ENCODE peak calls at places on chromosomes 2 and 18, in four cellular contexts. One of them, this sample, is unnamed. For H3K4me1 and H3K27me3, the result is how much of the 10 kb centered on the place peaks cover.

GRCh38 chr2:235312571-235312970 is 181.3 kb upstream of the AGAP1 start:
- DNase-seq in K562: no peak
- DNase-seq in CD8-positive, alpha-beta T cell: no peak
- DNase-seq in GM23248: no peak
- DNase-seq in this sample: no peak

GRCh38 chr2:120013569-120014223 is 819 bp downstream of the EPB41L5 start:
- DNase-seq in GM23248: peak
- DNase-seq in K562: peak
- DNase-seq in CD8-positive, alpha-beta T cell: no peak
- DNase-seq in this sample: peak

GRCh38 chr2:174334781-174335604 is at the start of gene SP9:
- DNase-seq in K562: peak
- DNase-seq in CD8-positive, alpha-beta T cell: no peak
- DNase-seq in GM23248: peak
- DNase-seq in this sample: no peak

GRCh38 chr2:170892391-170892951 is 36.6 kb upstream of the GORASP2 start:
- DNase-seq in K562: no peak
- DNase-seq in GM23248: no peak
- DNase-seq in CD8-positive, alpha-beta T cell: no peak
- DNase-seq in this sample: no peak

GRCh38 chr2:56286936-56287335 is 103.1 kb downstream of the CCDC85A start:
- DNase-seq in CD8-positive, alpha-beta T cell: no peak
- DNase-seq in GM23248: no peak
- DNase-seq in K562: no peak
- DNase-seq in this sample: no peak

GRCh38 chr2:198322275-198322674 is 517.9 kb downstream of the PLCL1 start:
- DNase-seq in K562: peak
- DNase-seq in CD8-positive, alpha-beta T cell: no peak
- DNase-seq in GM23248: no peak
- DNase-seq in this sample: peak

GRCh38 chr18:76351961-76352581 is 143.0 kb downstream of the ZNF516 start:
- DNase-seq in K562: no peak
- DNase-seq in CD8-positive, alpha-beta T cell: no peak
- DNase-seq in GM23248: peak
- DNase-seq in this sample: no peak

GRCh38 chr2:197092431-197092830 is 165.9 kb upstream of the PGAP1 start:
- DNase-seq in GM23248: peak
- DNase-seq in CD8-positive, alpha-beta T cell: no peak
- DNase-seq in K562: no peak
- DNase-seq in this sample: no peak

GRCh38 chr2:42098571-42099430 is 51.0 kb downstream of the PKDCC start:
- DNase-seq in CD8-positive, alpha-beta T cell: peak
- DNase-seq in K562: no peak
- DNase-seq in GM23248: peak
- DNase-seq in this sample: no peak

GRCh38 chr2:43057026-43057741 is 169.2 kb downstream of the ZFP36L2 start:
- DNase-seq in CD8-positive, alpha-beta T cell: no peak
- DNase-seq in GM23248: no peak
- DNase-seq in K562: no peak
- DNase-seq in this sample: no peak

GRCh38 chr2:120401275-120402069 is 55.5 kb downstream of the INHBB start:
- DNase-seq in GM23248: no peak
- DNase-seq in K562: no peak
- DNase-seq in CD8-positive, alpha-beta T cell: no peak
- DNase-seq in this sample: no peak

GRCh38 chr2:176002684-176003225 is 688 bp upstream of the LNPK start:
- DNase-seq in K562: peak
- DNase-seq in CD8-positive, alpha-beta T cell: no peak
- DNase-seq in GM23248: peak
- DNase-seq in this sample: no peak

GRCh38 chr2:88400398-88400797 is 52.1 kb downstream of the FOXI3 start:
- DNase-seq in GM23248: no peak
- DNase-seq in K562: no peak
- DNase-seq in CD8-positive, alpha-beta T cell: no peak
- DNase-seq in this sample: no peak

GRCh38 chr2:176281267-176281666 is 12.0 kb downstream of the MTX2 start:
- DNase-seq in K562: no peak
- DNase-seq in CD8-positive, alpha-beta T cell: no peak
- DNase-seq in GM23248: peak
- DNase-seq in this sample: no peak

GRCh38 chr2:236174608-236175001 is 6.4 kb upstream of the GBX2 start:
- DNase-seq in CD8-positive, alpha-beta T cell: no peak
- DNase-seq in GM23248: no peak
- DNase-seq in K562: no peak
- DNase-seq in this sample: no peak

GRCh38 chr18:58691256-58691655 is 20.0 kb downstream of the MALT1 start:
- DNase-seq in CD8-positive, alpha-beta T cell: no peak
- DNase-seq in K562: no peak
- DNase-seq in GM23248: no peak
- DNase-seq in this sample: no peak

GRCh38 chr2:28583899-28584553 is 88.2 kb downstream of the PLB1 start:
- DNase-seq in K562: peak
- DNase-seq in GM23248: peak
- DNase-seq in CD8-positive, alpha-beta T cell: peak
- DNase-seq in this sample: no peak

GRCh38 chr2:216681683-216682082 is 13.7 kb downstream of the IGFBP5 start:
- DNase-seq in GM23248: no peak
- DNase-seq in K562: peak
- DNase-seq in CD8-positive, alpha-beta T cell: no peak
- DNase-seq in this sample: no peak

GRCh38 chr18:52200891-52201663 is 138.9 kb upstream of the DCC start:
- DNase-seq in GM23248: no peak
- DNase-seq in K562: no peak
- DNase-seq in CD8-positive, alpha-beta T cell: no peak
- DNase-seq in this sample: no peak

GRCh38 chr2:200380833-200381542 is 74.5 kb downstream of the SPATS2L start:
- DNase-seq in GM23248: peak
- DNase-seq in CD8-positive, alpha-beta T cell: no peak
- DNase-seq in K562: peak
- DNase-seq in this sample: peak

GRCh38 chr2:112520234-112520783 is 22.0 kb upstream of the POLR1B start:
- DNase-seq in K562: peak
- DNase-seq in GM23248: no peak
- DNase-seq in CD8-positive, alpha-beta T cell: no peak
- DNase-seq in this sample: no peak

GRCh38 chr18:43485565-43485964 is 208.3 kb upstream of the SYT4 start:
- DNase-seq in K562: no peak
- DNase-seq in GM23248: peak
- DNase-seq in CD8-positive, alpha-beta T cell: no peak
- DNase-seq in this sample: no peak

GRCh38 chr2:23699526-23699925 is 227.4 kb downstream of the ATAD2B start:
- DNase-seq in GM23248: no peak
- DNase-seq in CD8-positive, alpha-beta T cell: no peak
- DNase-seq in K562: no peak
- DNase-seq in this sample: no peak

GRCh38 chr18:62384610-62385097 is 59.5 kb downstream of the TNFRSF11A start:
- DNase-seq in GM23248: no peak
- DNase-seq in CD8-positive, alpha-beta T cell: no peak
- DNase-seq in K562: no peak
- DNase-seq in this sample: no peak

GRCh38 chr2:231482806-231483391 is 18.6 kb upstream of the NCL start:
- DNase-seq in GM23248: peak
- DNase-seq in K562: peak
- DNase-seq in CD8-positive, alpha-beta T cell: peak
- DNase-seq in this sample: peak

GRCh38 chr2:205994344-205994743 is 91.6 kb downstream of the INO80D start:
- DNase-seq in GM23248: no peak
- DNase-seq in K562: no peak
- DNase-seq in CD8-positive, alpha-beta T cell: no peak
- DNase-seq in this sample: no peak

GRCh38 chr2:205996156-205996555 is 89.8 kb downstream of the INO80D start:
- DNase-seq in GM23248: no peak
- DNase-seq in K562: no peak
- DNase-seq in CD8-positive, alpha-beta T cell: no peak
- DNase-seq in this sample: no peak

GRCh38 chr2:205998601-205999000 is 87.4 kb downstream of the INO80D start:
- DNase-seq in K562: no peak
- DNase-seq in CD8-positive, alpha-beta T cell: no peak
- DNase-seq in GM23248: no peak
- DNase-seq in this sample: no peak

GRCh38 chr2:205990104-205990503 is 95.9 kb downstream of the INO80D start:
- DNase-seq in GM23248: no peak
- DNase-seq in CD8-positive, alpha-beta T cell: no peak
- DNase-seq in K562: no peak
- DNase-seq in this sample: no peak

DNA sequence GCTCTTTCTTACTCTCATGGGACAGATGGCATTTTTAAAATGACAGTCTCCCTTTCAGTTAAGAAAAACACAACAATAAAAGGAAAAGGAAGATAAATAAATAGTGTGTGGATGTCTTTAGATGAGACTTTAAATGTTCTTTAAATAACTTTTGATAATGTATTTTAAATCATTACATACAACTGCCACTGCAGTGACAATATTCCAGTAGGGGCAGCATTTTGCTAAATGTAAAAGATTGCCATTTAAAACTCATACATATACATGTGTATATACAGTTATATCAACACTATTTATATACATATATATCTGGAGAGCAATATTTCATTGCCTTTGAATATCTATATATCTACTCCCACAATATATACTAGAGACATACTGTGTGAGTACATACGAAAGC is 90.7 kb downstream of the INO80D start:
- DNase-seq in GM23248: no peak
- DNase-seq in K562: no peak
- DNase-seq in CD8-positive, alpha-beta T cell: no peak
- DNase-seq in this sample: no peak
- H3K4me1 ChIP-seq in GM23248: under half
- H3K4me1 ChIP-seq in K562: under half
- H3K4me1 ChIP-seq in CD8-positive, alpha-beta T cell: under half
- H3K4me1 ChIP-seq in this sample: under half

DNA sequence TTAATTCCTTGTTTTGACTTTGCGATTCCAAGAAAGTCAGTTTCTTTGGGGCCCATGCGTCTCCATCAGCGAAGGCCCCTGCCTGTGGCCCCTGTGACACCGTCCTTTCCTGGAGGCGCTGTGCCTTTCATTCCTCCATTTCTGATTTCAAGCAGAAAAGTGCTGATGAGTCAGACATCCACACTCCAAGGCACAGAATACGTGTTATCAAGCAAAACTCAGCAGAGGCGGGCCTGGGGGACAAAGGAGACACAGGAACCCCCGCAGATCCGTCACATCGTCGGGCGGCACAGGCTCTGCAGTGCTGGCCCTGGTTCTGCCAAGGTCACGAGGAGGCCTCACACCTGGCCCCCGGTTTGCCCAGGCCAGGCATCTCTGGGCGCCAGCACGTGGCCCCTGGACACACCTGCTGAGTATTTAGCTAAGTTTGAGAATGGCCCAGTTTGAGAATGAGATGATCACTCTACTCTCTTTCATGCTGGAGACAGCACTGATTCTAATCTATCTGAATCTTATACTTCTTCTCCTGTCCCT is 7.2 kb upstream of the SALL3 start:
- DNase-seq in GM23248: no peak
- DNase-seq in K562: no peak
- DNase-seq in CD8-positive, alpha-beta T cell: no peak
- DNase-seq in this sample: no peak
- H3K27me3 ChIP-seq in GM23248: half or more
- H3K27me3 ChIP-seq in K562: half or more
- H3K27me3 ChIP-seq in CD8-positive, alpha-beta T cell: under half
- H3K27me3 ChIP-seq in this sample: under half

DNA sequence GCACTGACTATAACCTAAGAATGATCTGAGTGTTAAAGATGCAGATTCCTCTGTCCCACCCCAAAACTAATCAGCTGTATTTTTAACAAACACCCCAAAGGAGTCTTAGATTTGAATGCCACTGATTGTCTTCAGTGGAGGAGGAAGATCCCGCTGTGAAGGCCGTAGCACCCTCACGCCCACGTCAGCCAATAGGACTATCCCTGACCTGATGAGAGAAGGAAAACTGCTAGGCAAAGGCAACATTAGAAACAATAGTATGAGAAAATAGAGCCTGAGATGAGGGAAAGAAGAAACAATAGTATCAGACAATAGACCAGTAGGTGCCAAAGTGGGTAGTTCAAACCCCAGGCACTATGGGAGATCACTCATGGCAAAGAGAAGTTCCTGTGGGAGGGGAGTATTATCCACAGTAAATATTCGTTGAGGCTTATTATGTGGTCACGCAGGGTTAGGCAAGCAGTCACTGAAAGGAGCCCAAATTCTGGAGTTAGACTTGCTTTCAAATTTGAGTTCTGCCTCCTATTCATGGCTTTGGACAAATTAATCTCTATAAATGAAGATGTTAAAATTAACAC is 2.8 kb downstream of the PCBP1 start:
- DNase-seq in K562: no peak
- DNase-seq in CD8-positive, alpha-beta T cell: no peak
- DNase-seq in GM23248: peak
- DNase-seq in this sample: no peak
- H3K4me3 ChIP-seq in K562: peak
- H3K4me3 ChIP-seq in CD8-positive, alpha-beta T cell: peak
- H3K4me3 ChIP-seq in GM23248: peak
- H3K4me3 ChIP-seq in this sample: peak

DNA sequence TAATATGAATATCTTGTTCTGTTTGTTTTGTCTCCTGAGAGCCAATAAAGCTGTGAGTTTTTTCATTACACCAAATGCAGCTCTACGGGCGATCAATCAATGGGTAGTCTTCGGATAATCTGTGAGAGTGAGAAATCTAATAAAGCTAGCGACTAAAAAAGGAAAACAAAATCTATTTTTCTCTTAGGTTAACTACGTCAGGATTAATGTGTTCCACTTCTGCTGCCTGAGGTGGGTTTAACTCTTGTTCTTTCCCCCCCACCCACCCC is 63.1 kb upstream of the PSMD14 start:
- DNase-seq in GM23248: no peak
- DNase-seq in K562: no peak
- DNase-seq in CD8-positive, alpha-beta T cell: no peak
- DNase-seq in this sample: no peak
- H3K4me1 ChIP-seq in GM23248: under half
- H3K4me1 ChIP-seq in K562: under half
- H3K4me1 ChIP-seq in CD8-positive, alpha-beta T cell: under half
- H3K4me1 ChIP-seq in this sample: under half

GRCh38 chr2:238863749-238864206 is 15.9 kb downstream of the TWIST2 start:
- DNase-seq in GM23248: no peak
- DNase-seq in CD8-positive, alpha-beta T cell: no peak
- DNase-seq in K562: no peak
- DNase-seq in this sample: no peak
- H3K27me3 ChIP-seq in GM23248: under half
- H3K27me3 ChIP-seq in CD8-positive, alpha-beta T cell: under half
- H3K27me3 ChIP-seq in K562: half or more
- H3K27me3 ChIP-seq in this sample: under half

DNA sequence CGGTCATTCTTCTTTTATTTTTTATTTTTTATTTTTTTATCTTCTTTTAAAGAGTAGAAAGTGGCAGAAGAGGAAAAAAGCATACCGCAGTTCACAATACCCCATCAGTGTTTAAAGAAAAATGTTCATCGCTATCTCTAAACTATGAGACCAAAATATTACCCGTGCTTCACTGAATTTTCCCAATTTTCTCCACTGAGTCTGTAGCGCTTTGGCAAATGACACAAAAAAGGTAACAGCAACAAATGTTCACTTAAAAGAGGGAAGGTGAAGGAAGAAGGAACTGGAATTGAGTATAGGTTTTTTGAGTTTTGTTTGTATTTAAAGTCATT is 15.1 kb upstream of the RIOK3 start:
- DNase-seq in GM23248: no peak
- DNase-seq in CD8-positive, alpha-beta T cell: no peak
- DNase-seq in K562: no peak
- DNase-seq in this sample: no peak
- H3K4me3 ChIP-seq in GM23248: peak
- H3K4me3 ChIP-seq in CD8-positive, alpha-beta T cell: peak
- H3K4me3 ChIP-seq in K562: peak
- H3K4me3 ChIP-seq in this sample: peak

This sample was measured in HAP-1.